ENCODE peak calls at places on chromosomes 2 and 18, in eight cellular contexts. One of them, this sample, is unnamed.

GRCh38 chr2:8729939-8730338 is 48.1 kb downstream of the ID2 start:
- DNase-seq in H54: no peak
- DNase-seq in tibial nerve: no peak
- DNase-seq in HepG2: no peak
- DNase-seq in body of pancreas: no peak
- DNase-seq in K562: no peak
- DNase-seq in A549: no peak
- DNase-seq in NB4: no peak
- DNase-seq in this sample: no peak

GRCh38 chr2:135913726-135914365 is 37.6 kb upstream of the MCM6 start:
- DNase-seq in body of pancreas: peak; percentile 54
- DNase-seq in A549: peak; percentile 45
- DNase-seq in tibial nerve: peak; percentile 68
- DNase-seq in H54: no peak
- DNase-seq in NB4: peak; percentile 71
- DNase-seq in HepG2: peak; percentile 40
- DNase-seq in K562: peak; percentile 35
- DNase-seq in this sample: peak; percentile 77

GRCh38 chr2:232588680-232589585 is 38.4 kb downstream of the EIF4E2 start:
- DNase-seq in K562: no peak
- DNase-seq in HepG2: no peak
- DNase-seq in H54: peak; percentile 79
- DNase-seq in body of pancreas: peak; percentile 87
- DNase-seq in tibial nerve: no peak
- DNase-seq in A549: peak; percentile 56
- DNase-seq in NB4: no peak
- DNase-seq in this sample: no peak

GRCh38 chr2:157672129-157672528 is 43.5 kb upstream of the ACVR1C start:
- DNase-seq in K562: no peak
- DNase-seq in NB4: no peak
- DNase-seq in A549: peak; percentile 18
- DNase-seq in tibial nerve: no peak
- DNase-seq in HepG2: peak; percentile 5
- DNase-seq in body of pancreas: no peak
- DNase-seq in H54: no peak
- DNase-seq in this sample: no peak

GRCh38 chr18:34965108-34965507 is 76.1 kb upstream of the MAPRE2 start:
- DNase-seq in HepG2: no peak
- DNase-seq in body of pancreas: no peak
- DNase-seq in NB4: no peak
- DNase-seq in K562: no peak
- DNase-seq in H54: no peak
- DNase-seq in A549: no peak
- DNase-seq in tibial nerve: no peak
- DNase-seq in this sample: no peak

GRCh38 chr2:74094291-74094690 is 53.4 kb downstream of the BOLA3 start:
- DNase-seq in tibial nerve: no peak
- DNase-seq in NB4: no peak
- DNase-seq in A549: no peak
- DNase-seq in body of pancreas: no peak
- DNase-seq in K562: no peak
- DNase-seq in HepG2: no peak
- DNase-seq in H54: no peak
- DNase-seq in this sample: no peak

GRCh38 chr2:53508667-53509066 is 258.9 kb upstream of the CHAC2 start:
- DNase-seq in NB4: peak; percentile 36
- DNase-seq in A549: peak; percentile 13
- DNase-seq in body of pancreas: no peak
- DNase-seq in tibial nerve: no peak
- DNase-seq in HepG2: no peak
- DNase-seq in K562: no peak
- DNase-seq in H54: no peak
- DNase-seq in this sample: no peak

GRCh38 chr2:134411828-134412638 is 158.2 kb downstream of the MGAT5 start:
- DNase-seq in A549: peak; percentile 67
- DNase-seq in tibial nerve: peak; percentile 73
- DNase-seq in H54: no peak
- DNase-seq in body of pancreas: peak; percentile 84
- DNase-seq in K562: peak; percentile 15
- DNase-seq in NB4: peak; percentile 87
- DNase-seq in HepG2: peak; percentile 100
- DNase-seq in this sample: peak; percentile 31

GRCh38 chr18:28903366-28903765 is 726.4 kb upstream of the CDH2 start:
- DNase-seq in body of pancreas: no peak
- DNase-seq in H54: no peak
- DNase-seq in NB4: no peak
- DNase-seq in tibial nerve: no peak
- DNase-seq in K562: no peak
- DNase-seq in A549: no peak
- DNase-seq in HepG2: no peak
- DNase-seq in this sample: no peak

GRCh38 chr2:176534798-176535479 is 265.7 kb downstream of the MTX2 start:
- DNase-seq in tibial nerve: no peak
- DNase-seq in HepG2: no peak
- DNase-seq in body of pancreas: no peak
- DNase-seq in NB4: no peak
- DNase-seq in H54: no peak
- DNase-seq in K562: no peak
- DNase-seq in A549: no peak
- DNase-seq in this sample: no peak

GRCh38 chr2:121055088-121055487 is 229.9 kb downstream of the TFCP2L1 start:
- DNase-seq in body of pancreas: no peak
- DNase-seq in NB4: no peak
- DNase-seq in H54: no peak
- DNase-seq in HepG2: no peak
- DNase-seq in K562: no peak
- DNase-seq in A549: no peak
- DNase-seq in tibial nerve: no peak
- DNase-seq in this sample: no peak

GRCh38 chr18:9405130-9405529 is 70.2 kb upstream of the RALBP1 start:
- DNase-seq in HepG2: no peak
- DNase-seq in tibial nerve: no peak
- DNase-seq in K562: no peak
- DNase-seq in A549: no peak
- DNase-seq in body of pancreas: no peak
- DNase-seq in H54: no peak
- DNase-seq in NB4: no peak
- DNase-seq in this sample: no peak

GRCh38 chr2:227378371-227378782 is 729 bp downstream of the TM4SF20 start:
- DNase-seq in K562: no peak
- DNase-seq in body of pancreas: no peak
- DNase-seq in HepG2: no peak
- DNase-seq in A549: peak; percentile 84
- DNase-seq in H54: peak; percentile 28
- DNase-seq in tibial nerve: no peak
- DNase-seq in NB4: no peak
- DNase-seq in this sample: no peak

GRCh38 chr2:97741251-97741650 is 27.9 kb downstream of the ZAP70 start:
- DNase-seq in tibial nerve: no peak
- DNase-seq in A549: no peak
- DNase-seq in body of pancreas: no peak
- DNase-seq in NB4: no peak
- DNase-seq in K562: no peak
- DNase-seq in H54: no peak
- DNase-seq in HepG2: no peak
- DNase-seq in this sample: no peak

GRCh38 chr2:85790499-85790898 is 36.7 kb downstream of the ATOH8 start:
- DNase-seq in HepG2: no peak
- DNase-seq in body of pancreas: no peak
- DNase-seq in tibial nerve: no peak
- DNase-seq in A549: no peak
- DNase-seq in K562: no peak
- DNase-seq in H54: no peak
- DNase-seq in NB4: peak; percentile 87
- DNase-seq in this sample: no peak

GRCh38 chr2:62306751-62307468 is 111.0 kb downstream of the B3GNT2 start:
- DNase-seq in HepG2: no peak
- DNase-seq in tibial nerve: no peak
- DNase-seq in body of pancreas: peak; percentile 26
- DNase-seq in K562: no peak
- DNase-seq in H54: no peak
- DNase-seq in A549: no peak
- DNase-seq in NB4: peak; percentile 62
- DNase-seq in this sample: no peak
- TF ChIP-seq POLR2A in HepG2: no peak
- TF ChIP-seq POLR2A in tibial nerve: no peak
- TF ChIP-seq POLR2A in body of pancreas: no peak
- TF ChIP-seq POLR2A in K562: no peak
- TF ChIP-seq POLR2A in H54: no peak
- TF ChIP-seq POLR2A in A549: no peak
- TF ChIP-seq POLR2A in NB4: no peak
- TF ChIP-seq POLR2A in this sample: no peak

DNA sequence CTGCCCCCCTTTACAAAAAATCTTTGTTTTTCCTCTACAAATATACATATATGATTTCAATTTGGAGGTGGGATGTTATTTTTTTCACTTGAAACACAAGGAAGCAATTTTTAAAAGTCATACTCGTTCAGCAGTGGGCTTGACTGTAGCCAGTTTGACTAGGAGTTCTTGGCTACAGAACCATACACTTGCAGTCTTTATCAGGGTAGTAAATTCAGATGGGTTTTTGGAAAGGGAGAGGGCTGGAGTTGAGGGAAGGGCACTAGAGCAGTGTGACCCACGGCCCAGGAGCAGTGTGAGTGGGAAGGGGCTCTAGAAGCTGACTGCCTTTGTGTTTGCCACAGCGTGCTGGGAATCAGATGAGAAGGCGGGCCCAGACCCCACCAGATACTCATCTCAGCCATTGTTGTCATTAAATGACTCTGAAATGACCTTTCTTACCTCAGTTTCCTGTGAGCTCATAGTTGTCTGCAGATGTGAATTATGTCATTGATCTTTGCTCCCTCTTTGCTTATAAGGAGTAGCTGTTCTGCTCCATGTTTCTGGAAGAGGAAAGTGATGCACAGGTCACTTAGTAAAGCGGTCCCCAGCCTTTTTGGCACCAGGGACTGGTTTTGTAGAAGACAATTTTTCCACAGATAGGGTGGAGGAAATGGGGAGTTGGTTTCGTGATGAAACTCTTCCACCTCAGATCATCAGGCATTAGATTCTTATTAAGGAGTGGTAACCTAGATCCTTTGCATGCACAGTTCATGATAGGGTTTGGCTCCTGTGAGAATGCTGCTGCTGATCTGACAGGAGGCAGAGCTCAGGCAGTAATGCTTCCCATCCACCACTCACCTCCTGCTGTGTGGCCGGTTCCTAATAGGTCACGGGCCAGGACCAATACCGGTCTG is 116.8 kb downstream of the SPTBN1 start:
- DNase-seq in A549: peak; percentile 72
- DNase-seq in tibial nerve: no peak
- DNase-seq in H54: no peak
- DNase-seq in NB4: no peak
- DNase-seq in body of pancreas: no peak
- DNase-seq in HepG2: no peak
- DNase-seq in K562: no peak
- DNase-seq in this sample: no peak
- TF ChIP-seq POLR2A in A549: no peak
- TF ChIP-seq POLR2A in tibial nerve: no peak
- TF ChIP-seq POLR2A in H54: no peak
- TF ChIP-seq POLR2A in NB4: no peak
- TF ChIP-seq POLR2A in body of pancreas: no peak
- TF ChIP-seq POLR2A in HepG2: no peak
- TF ChIP-seq POLR2A in K562: no peak
- TF ChIP-seq POLR2A in this sample: no peak

GRCh38 chr18:65671621-65672415 is 79.0 kb upstream of the CDH7 start:
- DNase-seq in body of pancreas: no peak
- DNase-seq in NB4: no peak
- DNase-seq in K562: no peak
- DNase-seq in HepG2: no peak
- DNase-seq in H54: no peak
- DNase-seq in tibial nerve: no peak
- DNase-seq in A549: no peak
- DNase-seq in this sample: no peak
- TF ChIP-seq POLR2A in body of pancreas: no peak
- TF ChIP-seq POLR2A in NB4: no peak
- TF ChIP-seq POLR2A in K562: no peak
- TF ChIP-seq POLR2A in HepG2: no peak
- TF ChIP-seq POLR2A in H54: no peak
- TF ChIP-seq POLR2A in tibial nerve: no peak
- TF ChIP-seq POLR2A in A549: no peak
- TF ChIP-seq POLR2A in this sample: no peak

DNA sequence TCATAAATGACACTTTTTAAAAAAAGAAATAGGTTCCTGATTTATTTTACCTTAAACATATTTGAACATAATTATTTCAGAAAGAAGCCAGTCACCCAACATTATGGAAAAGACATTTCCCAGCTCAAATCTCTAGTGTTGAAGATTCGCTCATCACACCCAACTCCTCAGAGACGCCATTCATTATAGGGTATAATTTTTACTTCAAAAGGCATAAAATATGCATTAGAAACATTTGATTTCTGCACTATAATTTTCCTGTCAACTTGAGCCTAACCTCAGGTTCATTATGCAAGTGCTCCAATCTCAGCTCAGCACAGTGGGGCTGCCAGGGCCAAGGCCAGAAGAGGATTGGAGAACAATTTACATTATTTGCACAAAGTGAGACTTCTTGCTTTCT is 58.8 kb upstream of the TTN start:
- DNase-seq in tibial nerve: no peak
- DNase-seq in K562: no peak
- DNase-seq in HepG2: no peak
- DNase-seq in body of pancreas: no peak
- DNase-seq in H54: no peak
- DNase-seq in A549: no peak
- DNase-seq in NB4: no peak
- DNase-seq in this sample: no peak
- TF ChIP-seq POLR2A in tibial nerve: no peak
- TF ChIP-seq POLR2A in K562: no peak
- TF ChIP-seq POLR2A in HepG2: no peak
- TF ChIP-seq POLR2A in body of pancreas: no peak
- TF ChIP-seq POLR2A in H54: no peak
- TF ChIP-seq POLR2A in A549: no peak
- TF ChIP-seq POLR2A in NB4: no peak
- TF ChIP-seq POLR2A in this sample: no peak

GRCh38 chr2:172555522-172556283 is at the start of gene PDK1:
- DNase-seq in A549: peak; percentile 87
- DNase-seq in NB4: peak; percentile 95
- DNase-seq in HepG2: peak; percentile 83
- DNase-seq in body of pancreas: peak; percentile 91
- DNase-seq in tibial nerve: peak; percentile 72
- DNase-seq in K562: peak; percentile 97
- DNase-seq in H54: peak; percentile 80
- DNase-seq in this sample: peak; percentile 92
- TF ChIP-seq POLR2A in A549: peak; percentile 95
- TF ChIP-seq POLR2A in NB4: peak; percentile 76
- TF ChIP-seq POLR2A in HepG2: peak; percentile 96
- TF ChIP-seq POLR2A in body of pancreas: peak; percentile 68
- TF ChIP-seq POLR2A in tibial nerve: peak; percentile 71
- TF ChIP-seq POLR2A in K562: peak; percentile 96
- TF ChIP-seq POLR2A in H54: peak; percentile 82
- TF ChIP-seq POLR2A in this sample: peak; percentile 94